ENCODE peak calls at places on chromosomes 12 and 14, in eight cellular contexts. Q is astrocyte; O is HuH-7; P is activated CD4-positive, alpha-beta T cell treated with anti-CD3 and anti-CD28 coated beads, Interleukin-2, amount 10 ng/mL, durations not matched to agents 7 days and 5 days; A is left ventricle myocardium superior; K is tibial artery; G is fibroblast of the aortic adventitia; B is activated effector memory CD4-positive, alpha-beta T cell treated with anti-CD3 and anti-CD28 coated beads, Interleukin-2, amount 50 U/mL, for 16 hours. X is an unnamed sample.

GRCh38 chr12:56723889-56724659 is 1.0 kb downstream of the NACA start:
- DNase-seq in O (no peak), Q (peak), B (peak), P (no peak), G (peak), K (peak), A (peak), X (no peak)

GRCh38 chr12:27123642-27124041 is 41.3 kb upstream of the C12orf71 start:
- DNase-seq in O (peak), Q (no peak), A (no peak), P (no peak), G (peak), K (no peak), B (no peak), X (no peak)

GRCh38 chr14:100708349-100709217 is 18.1 kb upstream of the DLK1 start:
- DNase-seq in K (no peak), B (no peak), P (no peak), A (peak), G (peak), O (peak), Q (no peak), X (peak)

GRCh38 chr12:79635676-79636075 is 55.1 kb downstream of the PAWR start:
- DNase-seq in K (no peak), P (no peak), Q (no peak), B (no peak), O (no peak), A (no peak), G (peak), X (no peak)

GRCh38 chr12:108511633-108512540 is 3.2 kb upstream of the FICD start:
- DNase-seq in B (peak), G (peak), P (peak), Q (peak), A (peak), K (peak), O (peak), X (peak)

GRCh38 chr12:22653790-22654189 is 28.8 kb downstream of the ETNK1 start:
- DNase-seq in O (no peak), Q (no peak), P (no peak), G (no peak), A (no peak), B (no peak), K (no peak), X (no peak)

GRCh38 chr14:75070383-75070782 is 942 bp downstream of the ZC2HC1C start:
- DNase-seq in Q (no peak), K (no peak), A (no peak), O (no peak), G (peak), P (no peak), B (no peak), X (no peak)

GRCh38 chr12:90058721-90059120 is 350.1 kb upstream of the ATP2B1 start:
- DNase-seq in A (no peak), G (peak), O (no peak), B (no peak), K (no peak), P (no peak), Q (peak), X (peak)

GRCh38 chr14:22982477-22983245 is at the start of gene AJUBA:
- DNase-seq in B (peak), P (peak), Q (peak), K (peak), A (peak), G (peak), O (peak), X (peak)

GRCh38 chr12:13173012-13173441 is 23.5 kb upstream of the EMP1 start:
- DNase-seq in G (peak), A (no peak), K (no peak), P (no peak), B (no peak), Q (peak), O (no peak), X (no peak)

GRCh38 chr12:87667378-87667777 is 361.8 kb downstream of the C12orf50 start:
- DNase-seq in Q (peak), G (peak), B (no peak), K (no peak), P (no peak), O (no peak), A (no peak), X (no peak)

GRCh38 chr12:19992311-19992710 is 376.0 kb upstream of the PDE3A start:
- DNase-seq in P (no peak), K (no peak), A (no peak), O (no peak), B (no peak), Q (no peak), G (no peak), X (no peak)

GRCh38 chr12:100356646-100357223 is at the start of gene SLC17A8:
- DNase-seq in Q (no peak), P (no peak), A (no peak), B (no peak), G (no peak), K (no peak), O (no peak), X (no peak)

GRCh38 chr12:120620624-120621023 is 19.8 kb upstream of the CABP1 start:
- DNase-seq in G (no peak), B (no peak), A (no peak), K (no peak), Q (no peak), P (no peak), O (no peak), X (no peak)

GRCh38 chr12:40156031-40156764 is 50.3 kb upstream of the SLC2A13 start:
- DNase-seq in B (no peak), O (no peak), G (no peak), A (no peak), K (no peak), Q (no peak), P (no peak), X (no peak)

GRCh38 chr12:6370576-6370935 is 4.8 kb downstream of the SCNN1A start:
- DNase-seq in Q (no peak), K (no peak), O (no peak), G (no peak), A (no peak), P (no peak), B (no peak), X (no peak)

GRCh38 chr12:5624873-5625272 is 193.0 kb downstream of the NTF3 start:
- DNase-seq in B (no peak), P (no peak), K (no peak), Q (no peak), O (no peak), A (no peak), G (no peak), X (no peak)

GRCh38 chr14:103123128-103123633 is at the start of gene TNFAIP2:
- DNase-seq in A (peak), G (peak), K (peak), Q (no peak), O (no peak), B (no peak), P (no peak), X (peak)

GRCh38 chr12:121668750-121669524 is 517 bp downstream of the MORN3 start:
- DNase-seq in K (no peak), B (peak), Q (no peak), P (peak), O (peak), A (peak), G (peak), X (no peak)

GRCh38 chr12:88579941-88580871 is at the start of gene KITLG:
- DNase-seq in B (no peak), G (peak), O (peak), K (peak), P (peak), A (peak), Q (peak), X (peak)

GRCh38 chr12:96578526-96579125 is 89.2 kb downstream of the CFAP54 start:
- DNase-seq in A (no peak), B (no peak), K (no peak), O (peak), G (peak), Q (peak), P (peak), X (no peak)

GRCh38 chr14:39212034-39212433 is 21.7 kb upstream of the MIA2 start:
- DNase-seq in O (no peak), B (no peak), P (no peak), G (no peak), A (no peak), K (no peak), Q (no peak), X (no peak)

GRCh38 chr12:50637870-50638481 is 125.9 kb upstream of the ATF1 start:
- DNase-seq in A (no peak), P (no peak), Q (peak), B (no peak), G (peak), K (no peak), O (peak), X (no peak)

GRCh38 chr14:91413547-91414474 is 3.8 kb downstream of the CCDC88C start:
- DNase-seq in O (no peak), P (peak), B (peak), K (no peak), Q (no peak), G (no peak), A (no peak), X (no peak)

GRCh38 chr14:102817942-102818940 is 41.0 kb downstream of the TRAF3 start:
- DNase-seq in G (peak), Q (peak), B (peak), O (no peak), A (no peak), K (no peak), P (no peak), X (no peak)

GRCh38 chr12:67428431-67428830 is 159.3 kb downstream of the CAND1 start:
- DNase-seq in O (no peak), K (no peak), Q (no peak), A (no peak), B (no peak), G (no peak), P (no peak), X (no peak)

GRCh38 chr14:51859136-51859535 is 1.3 kb upstream of the GNG2 start:
- DNase-seq in A (no peak), O (no peak), B (no peak), K (no peak), P (no peak), Q (peak), G (no peak), X (no peak)

GRCh38 chr14:24079521-24080141 is 8.3 kb downstream of the CPNE6 start:
- DNase-seq in A (no peak), O (no peak), B (no peak), G (no peak), P (no peak), Q (no peak), K (no peak), X (no peak)

GRCh38 chr14:93903342-93904184 is 23.6 kb upstream of the FAM181A start:
- DNase-seq in O (peak), B (no peak), P (no peak), K (peak), G (no peak), A (no peak), Q (no peak), X (no peak)

GRCh38 chr14:58640959-58641358 is 3.2 kb downstream of the DACT1 start:
- DNase-seq in Q (no peak), A (no peak), O (no peak), P (no peak), G (no peak), B (no peak), K (no peak), X (no peak)

GRCh38 chr14:55929136-55929535 is 189.1 kb upstream of the PELI2 start:
- DNase-seq in G (no peak), K (no peak), B (no peak), P (no peak), O (no peak), A (no peak), Q (no peak), X (no peak)

GRCh38 chr14:48350971-48351370 is 675.6 kb upstream of the MDGA2 start:
- DNase-seq in K (no peak), A (no peak), B (no peak), G (no peak), Q (peak), P (no peak), O (no peak), X (no peak)

GRCh38 chr12:50991296-50991695 is 34.9 kb downstream of the SLC11A2 start:
- DNase-seq in G (no peak), O (no peak), K (no peak), P (no peak), Q (no peak), B (no peak), A (no peak), X (no peak)